ENCODE peak calls at places on chromosome X, in six cellular contexts. C, J, F, X, A and Z are unnamed samples.

GRCh38 chrX:135480076-135480475 is 40.4 kb upstream of the INTS6L start:
- DNase-seq in A (no peak), J (no peak), F (no peak), C (no peak), X (no peak), Z (no peak)

GRCh38 chrX:1486177-1486576 is 33.5 kb upstream of the ASMTL start:
- DNase-seq in F (no peak), X (no peak), J (no peak), C (no peak), A (no peak), Z (no peak)

GRCh38 chrX:111165902-111166301 is 69.9 kb downstream of the PAK3 start:
- DNase-seq in X (no peak), C (no peak), F (no peak), J (no peak), A (no peak), Z (no peak)

GRCh38 chrX:65971151-65971550 is 68.7 kb downstream of the VSIG4 start:
- DNase-seq in X (no peak), F (no peak), C (no peak), A (no peak), J (peak; percentile 58), Z (no peak)

GRCh38 chrX:149569770-149570169 is 17.5 kb downstream of the MAGEA9B start:
- DNase-seq in C (no peak), J (peak; percentile 7), X (no peak), F (no peak), A (no peak), Z (no peak)

GRCh38 chrX:1481636-1482529 is 29.2 kb upstream of the ASMTL start:
- DNase-seq in A (no peak), C (no peak), F (peak; percentile 93), X (peak; percentile 39), J (peak; percentile 84), Z (peak; percentile 89)

GRCh38 chrX:135295238-135295943 is 13.9 kb upstream of the ETDC start:
- DNase-seq in J (peak; percentile 85), X (no peak), F (peak; percentile 34), C (no peak), A (peak; percentile 59), Z (peak; percentile 3)

GRCh38 chrX:103774070-103774642 is 2.5 kb upstream of the PLP1 start:
- DNase-seq in C (no peak), F (peak; percentile 76), J (peak; percentile 87), X (no peak), A (peak; percentile 28), Z (peak; percentile 52)

GRCh38 chrX:68833855-68834331 is 5.1 kb downstream of the EFNB1 start:
- DNase-seq in J (peak; percentile 32), X (no peak), A (no peak), F (no peak), C (no peak), Z (no peak)

GRCh38 chrX:154419688-154420401 is 8.5 kb downstream of the TAFAZZIN start:
- DNase-seq in X (no peak), J (no peak), A (peak; percentile 68), F (no peak), C (no peak), Z (no peak)

GRCh38 chrX:3449287-3449686 is 102.8 kb upstream of the MXRA5 start:
- DNase-seq in X (no peak), F (peak; percentile 2), A (no peak), C (no peak), J (no peak), Z (peak; percentile 79)

GRCh38 chrX:136687457-136687856 is 39.5 kb downstream of the CD40LG start:
- DNase-seq in X (no peak), A (no peak), F (no peak), C (no peak), J (no peak), Z (no peak)
- TF ChIP-seq CTCF in X (no peak), A (no peak), F (no peak), C (no peak), J (no peak), Z (no peak)

GRCh38 chrX:48971325-48972213 is at the start of gene KCND1:
- DNase-seq in J (peak; percentile 76), X (no peak), F (peak; percentile 68), C (no peak), A (peak; percentile 78), Z (peak; percentile 26)
- H3K4me3 ChIP-seq in J (peak within 1 kb of the TSS; percentile 40), X (peak within 1 kb of the TSS; percentile 24), F (peak within 1 kb of the TSS; percentile 51), C (peak within 1 kb of the TSS; percentile 47), A (peak within 1 kb of the TSS; percentile 44), Z (peak within 1 kb of the TSS; percentile 55)

GRCh38 chrX:42515939-42516338 is 262.0 kb downstream of the PPP1R2C start:
- DNase-seq in C (no peak), A (no peak), J (no peak), F (no peak), X (no peak), Z (no peak)

GRCh38 chrX:42524374-42524773 is 253.6 kb downstream of the PPP1R2C start:
- DNase-seq in C (no peak), A (no peak), X (peak; percentile 5), F (no peak), J (no peak), Z (peak; percentile 74)

GRCh38 chrX:42519666-42520231 is 258.2 kb downstream of the PPP1R2C start:
- DNase-seq in X (peak; percentile 9), F (peak; percentile 56), J (no peak), A (no peak), C (no peak), Z (peak; percentile 67)
- TF ChIP-seq CTCF in X (peak; percentile 11), F (peak; percentile 24), J (peak; percentile 58), A (peak; percentile 26), C (no peak), Z (peak; percentile 9)

GRCh38 chrX:23908219-23909003 is 605 bp downstream of the CXorf58 start:
- DNase-seq in X (no peak), A (no peak), C (no peak), J (peak; percentile 69), F (no peak), Z (no peak)
- H3K4me3 ChIP-seq in X (peak overlapping the region; percentile 65), A (peak overlapping the region; percentile 63), C (peak overlapping the region; percentile 62), J (peak overlapping the region; percentile 72), F (peak overlapping the region; percentile 36), Z (peak overlapping the region; percentile 45)

GRCh38 chrX:115988825-115989224 is 181.7 kb upstream of the AGTR2 start:
- DNase-seq in F (no peak), C (no peak), A (peak; percentile 16), X (no peak), J (no peak), Z (no peak)
- TF ChIP-seq CTCF in F (no peak), C (no peak), A (peak; percentile 47), X (no peak), J (peak; percentile 86), Z (no peak)

GRCh38 chrX:137032841-137033773 is 688 bp downstream of the GPR101 start:
- DNase-seq in J (no peak), C (no peak), A (no peak), X (no peak), F (no peak), Z (no peak)
- H3K4me3 ChIP-seq in J (no peak overlapping the region), C (peak overlapping the region; percentile 25), A (no peak overlapping the region), X (no peak overlapping the region), F (no peak overlapping the region), Z (no peak overlapping the region)

DNA sequence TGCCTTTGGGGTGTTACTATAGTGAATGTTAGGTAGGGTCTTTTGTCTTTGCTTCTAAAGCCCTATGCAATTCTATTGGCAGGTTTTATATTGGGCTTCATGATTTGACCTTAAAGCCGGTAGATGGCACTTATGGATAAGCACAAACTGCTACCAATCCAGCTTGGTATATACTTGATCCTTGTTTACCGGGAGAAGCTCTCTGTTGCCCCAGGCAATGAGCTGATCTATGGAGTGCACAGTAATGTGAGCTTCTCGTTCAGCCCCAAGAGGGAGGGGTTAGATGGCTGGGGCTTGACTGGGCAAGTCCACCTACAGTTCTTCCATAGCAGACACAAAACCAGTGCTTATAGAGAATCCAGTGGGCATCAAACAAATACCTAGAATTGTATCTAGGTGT is 287.2 kb upstream of the CT83 start:
- DNase-seq in C (no peak), J (no peak), F (no peak), A (no peak), X (no peak), Z (peak; percentile 27)
- TF ChIP-seq CTCF in C (no peak), J (no peak), F (no peak), A (no peak), X (no peak), Z (peak; percentile 7)

DNA sequence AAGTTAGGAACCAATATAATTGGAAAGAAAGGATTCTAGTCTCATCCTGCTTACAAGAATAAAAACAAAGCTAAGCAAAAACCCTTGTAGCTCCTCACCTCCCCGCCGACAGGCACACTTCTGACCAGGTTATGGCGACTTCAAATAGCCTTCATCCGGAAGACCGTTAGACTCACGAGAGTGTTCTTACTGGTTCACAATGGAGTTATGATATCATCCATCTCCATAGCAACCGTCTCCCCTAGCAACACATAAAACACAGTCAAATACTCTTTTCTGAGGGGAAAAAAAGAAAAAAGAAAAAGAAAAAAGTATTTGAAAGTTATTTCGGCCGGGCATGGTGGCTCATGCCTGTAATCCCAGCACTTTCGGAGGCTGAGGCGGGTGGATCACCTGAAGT is at the start of gene IL13RA2:
- DNase-seq in J (no peak), F (peak; percentile 51), A (peak; percentile 2), C (no peak), X (no peak), Z (no peak)
- H3K4me3 ChIP-seq in J (no peak within 1 kb of the TSS), F (peak within 1 kb of the TSS; percentile 19), A (no peak within 1 kb of the TSS), C (no peak within 1 kb of the TSS), X (no peak within 1 kb of the TSS), Z (no peak within 1 kb of the TSS)

GRCh38 chrX:129115935-129116334 is 407.4 kb downstream of the SMARCA1 start:
- DNase-seq in J (no peak), X (no peak), C (no peak), F (no peak), A (no peak), Z (no peak)

GRCh38 chrX:129116651-129117050 is 406.6 kb downstream of the SMARCA1 start:
- DNase-seq in X (no peak), C (no peak), F (no peak), A (no peak), J (no peak), Z (no peak)

GRCh38 chrX:129115104-129115503 is 408.2 kb downstream of the SMARCA1 start:
- DNase-seq in J (peak; percentile 88), A (peak; percentile 47), C (no peak), F (peak; percentile 10), X (no peak), Z (no peak)
- TF ChIP-seq CTCF in J (peak; percentile 88), A (peak; percentile 61), C (no peak), F (no peak), X (no peak), Z (no peak)